ENCODE peak calls at places on chromosomes 6 and 20, in nine cellular contexts. G, Z, H, X, R, O, D, W and F are unnamed samples.

GRCh38 chr20:63568170-63568981 is 5.7 kb downstream of the HELZ2 start:
- DNase-seq in O (no peak), D (no peak), W (no peak), Z (no peak), R (no peak), G (no peak), X (no peak), H (no peak), F (no peak)

GRCh38 chr6:108947114-108947854 is 99.1 kb downstream of the ARMC2 start:
- DNase-seq in G (peak; percentile 89), X (no peak), R (peak; percentile 68), H (peak; percentile 96), W (peak; percentile 99), O (no peak), D (no peak), Z (no peak), F (no peak)

GRCh38 chr6:25485820-25486559 is 166.0 kb upstream of the SCGN start:
- DNase-seq in O (peak; percentile 25), D (no peak), H (peak; percentile 20), X (no peak), G (peak; percentile 12), Z (no peak), W (no peak), R (peak; percentile 29), F (no peak)

GRCh38 chr6:157714153-157714490 is 108.9 kb upstream of the SNX9 start:
- DNase-seq in Z (no peak), X (no peak), O (no peak), R (no peak), W (no peak), G (peak; percentile 42), H (peak; percentile 81), D (no peak), F (no peak)

GRCh38 chr6:112879920-112880413 is 532.8 kb downstream of the RFPL4B start:
- DNase-seq in W (peak; percentile 53), O (peak; percentile 48), G (no peak), H (peak; percentile 25), R (no peak), D (no peak), X (no peak), Z (peak; percentile 11), F (no peak)

GRCh38 chr6:76677017-76677416 is 604.6 kb upstream of the IMPG1 start:
- DNase-seq in R (no peak), X (no peak), G (no peak), H (no peak), Z (no peak), D (no peak), W (no peak), O (no peak), F (no peak)

GRCh38 chr6:161748535-161749386 is 474.9 kb upstream of the AGPAT4 start:
- DNase-seq in G (peak; percentile 33), X (peak; percentile 21), Z (no peak), H (peak; percentile 6), W (no peak), D (peak; percentile 2), O (peak; percentile 79), R (peak; percentile 9), F (peak; percentile 52)

GRCh38 chr20:31374346-31374745 is 5.9 kb downstream of the DEFB118 start:
- DNase-seq in X (no peak), O (no peak), W (no peak), D (no peak), H (no peak), G (no peak), Z (no peak), R (no peak), F (no peak)

GRCh38 chr6:167553716-167554115 is 228.8 kb downstream of the TTLL2 start:
- DNase-seq in X (no peak), W (no peak), O (no peak), Z (no peak), H (no peak), D (no peak), R (no peak), G (no peak), F (no peak)

GRCh38 chr6:63389191-63389844 is 69.5 kb upstream of the LGSN start:
- DNase-seq in D (no peak), O (no peak), X (no peak), Z (no peak), R (no peak), W (no peak), H (no peak), G (no peak), F (no peak)